ENCODE peak calls at places on chromosomes 2 and 18, in seven cellular contexts. L is GM03348, E is neural progenitor cell, D is T1000, P is SJSA1, A is HCT116, R is hypothalamus. G is an unnamed sample.

GRCh38 chr18:79399275-79400081 is 3.7 kb downstream of the NFATC1 start:
- DNase-seq in L (no peak), E (no peak), D (no peak), P (no peak), A (no peak), R (no peak), G (no peak)

GRCh38 chr18:23066504-23067039 is 68.7 kb upstream of the CABLES1 start:
- DNase-seq in L (no peak), E (no peak), D (no peak), P (no peak), A (no peak), R (no peak), G (no peak)

GRCh38 chr2:10332402-10333246 is 29.9 kb downstream of the HPCAL1 start:
- DNase-seq in L (no peak), E (peak), D (no peak), P (no peak), A (no peak), R (no peak), G (no peak)

GRCh38 chr2:238119756-238120462 is 18.6 kb upstream of the KLHL30 start:
- DNase-seq in L (no peak), E (no peak), D (no peak), P (no peak), A (no peak), R (no peak), G (no peak)

GRCh38 chr18:58045265-58046086 is 1.4 kb downstream of the NEDD4L start:
- DNase-seq in L (peak), E (peak), D (no peak), P (peak), A (peak), R (peak), G (no peak)

GRCh38 chr2:205665791-205666190 is 16.5 kb upstream of the NRP2 start:
- DNase-seq in L (no peak), E (no peak), D (no peak), P (no peak), A (no peak), R (no peak), G (no peak)

GRCh38 chr2:179049546-179050311 is at the start of gene CCDC141:
- DNase-seq in L (no peak), E (no peak), D (no peak), P (no peak), A (no peak), R (no peak), G (no peak)

GRCh38 chr2:85523906-85524566 is 14.9 kb upstream of the MAT2A start:
- DNase-seq in L (no peak), E (peak), D (no peak), P (no peak), A (no peak), R (peak), G (no peak)

GRCh38 chr2:134988994-134989605 is 58.1 kb downstream of the MAP3K19 start:
- DNase-seq in L (peak), E (peak), D (no peak), P (no peak), A (peak), R (no peak), G (no peak)

GRCh38 chr18:12460874-12461273 is 53.1 kb downstream of the PRELID3A start:
- DNase-seq in L (no peak), E (no peak), D (no peak), P (no peak), A (no peak), R (no peak), G (no peak)

GRCh38 chr2:6828299-6828584 is 37.5 kb downstream of the CMPK2 start:
- DNase-seq in L (peak), E (peak), D (no peak), P (no peak), A (peak), R (no peak), G (peak)

GRCh38 chr2:128134573-128134972 is 43.6 kb downstream of the UGGT1 start:
- DNase-seq in L (no peak), E (no peak), D (no peak), P (no peak), A (no peak), R (no peak), G (no peak)

GRCh38 chr2:66414896-66415295 is 20.0 kb upstream of the MEIS1 start:
- DNase-seq in L (no peak), E (no peak), D (no peak), P (no peak), A (no peak), R (no peak), G (no peak)

GRCh38 chr2:119304852-119305251 is 61.8 kb downstream of the C2orf76 start:
- DNase-seq in L (no peak), E (no peak), D (no peak), P (no peak), A (no peak), R (no peak), G (no peak)

GRCh38 chr2:173434729-173435345 is 80.2 kb downstream of the CDCA7 start:
- DNase-seq in L (no peak), E (no peak), D (no peak), P (no peak), A (no peak), R (no peak), G (no peak)

GRCh38 chr18:80127635-80128034 is 18.6 kb downstream of the ADNP2 start:
- DNase-seq in L (no peak), E (no peak), D (no peak), P (no peak), A (no peak), R (no peak), G (no peak)

GRCh38 chr2:120771556-120772208 is 36.0 kb downstream of the GLI2 start:
- DNase-seq in L (peak), E (no peak), D (peak), P (peak), A (no peak), R (peak), G (peak)

GRCh38 chr18:23311346-23312103 is 141.6 kb upstream of the RIOK3 start:
- DNase-seq in L (peak), E (no peak), D (peak), P (no peak), A (no peak), R (no peak), G (peak)

GRCh38 chr18:76981388-76981968 is 151.1 kb downstream of the MBP start:
- DNase-seq in L (no peak), E (no peak), D (no peak), P (peak), A (no peak), R (no peak), G (no peak)

GRCh38 chr2:109209412-109209811 is 80.4 kb downstream of the SH3RF3 start:
- DNase-seq in L (peak), E (no peak), D (peak), P (no peak), A (no peak), R (no peak), G (peak)

GRCh38 chr2:72572501-72572900 is 253.3 kb downstream of the EXOC6B start:
- DNase-seq in L (peak), E (no peak), D (no peak), P (peak), A (no peak), R (no peak), G (peak)

GRCh38 chr2:46574457-46575354 is 95.3 kb downstream of the TMEM247 start:
- DNase-seq in L (no peak), E (no peak), D (no peak), P (no peak), A (no peak), R (no peak), G (no peak)

GRCh38 chr2:121826036-121826435 is 70.6 kb downstream of the TSN start:
- DNase-seq in L (peak), E (no peak), D (no peak), P (no peak), A (no peak), R (no peak), G (no peak)

GRCh38 chr2:118269408-118270051 is 181.3 kb downstream of the INSIG2 start:
- DNase-seq in L (no peak), E (peak), D (no peak), P (no peak), A (no peak), R (no peak), G (no peak)

G was measured in AG08396.